ENCODE peak calls at places on chromosomes 2 and 18, in nine cellular contexts. One of them, this sample, is unnamed.
A peak's percentile ranks its signal among the peaks of the same experiment; 100 is the strongest.

GRCh38 chr18:50857694-50858093 is 21.2 kb upstream of the ME2 start:
- DNase-seq in LoVo: no peak
- DNase-seq in neuronal stem cell: no peak
- DNase-seq in stimulated activated CD4-positive, alpha-beta T cell treated with anti-CD3 and anti-CD28 coated beads, Interleukin-4, amount 100 ng/mL, for 4 hours: no peak
- DNase-seq in activated CD4-positive, alpha-beta T cell treated with anti-CD3 and anti-CD28 coated beads, Interleukin-2, amount 50 U/mL, for 24 hours: no peak
- DNase-seq in left cardiac atrium: no peak
- DNase-seq in COR-L47: no peak
- DNase-seq in NCI-H69: no peak
- DNase-seq in effector memory CD8-positive, alpha-beta T cell: no peak
- DNase-seq in this sample: no peak

GRCh38 chr2:8918412-8918811 is 81.0 kb upstream of the KIDINS220 start:
- DNase-seq in LoVo: no peak
- DNase-seq in neuronal stem cell: no peak
- DNase-seq in stimulated activated CD4-positive, alpha-beta T cell treated with anti-CD3 and anti-CD28 coated beads, Interleukin-4, amount 100 ng/mL, for 4 hours: no peak
- DNase-seq in activated CD4-positive, alpha-beta T cell treated with anti-CD3 and anti-CD28 coated beads, Interleukin-2, amount 50 U/mL, for 24 hours: no peak
- DNase-seq in left cardiac atrium: no peak
- DNase-seq in COR-L47: no peak
- DNase-seq in NCI-H69: peak; percentile 14
- DNase-seq in effector memory CD8-positive, alpha-beta T cell: no peak
- DNase-seq in this sample: peak; percentile 61

GRCh38 chr2:240139011-240139441 is 1.4 kb downstream of the OTOS start:
- DNase-seq in LoVo: no peak
- DNase-seq in neuronal stem cell: no peak
- DNase-seq in stimulated activated CD4-positive, alpha-beta T cell treated with anti-CD3 and anti-CD28 coated beads, Interleukin-4, amount 100 ng/mL, for 4 hours: no peak
- DNase-seq in activated CD4-positive, alpha-beta T cell treated with anti-CD3 and anti-CD28 coated beads, Interleukin-2, amount 50 U/mL, for 24 hours: no peak
- DNase-seq in left cardiac atrium: peak; percentile 7
- DNase-seq in COR-L47: no peak
- DNase-seq in NCI-H69: no peak
- DNase-seq in effector memory CD8-positive, alpha-beta T cell: no peak
- DNase-seq in this sample: no peak

GRCh38 chr2:156908825-156909224 is 348.7 kb upstream of the GALNT5 start:
- DNase-seq in LoVo: no peak
- DNase-seq in neuronal stem cell: no peak
- DNase-seq in stimulated activated CD4-positive, alpha-beta T cell treated with anti-CD3 and anti-CD28 coated beads, Interleukin-4, amount 100 ng/mL, for 4 hours: no peak
- DNase-seq in activated CD4-positive, alpha-beta T cell treated with anti-CD3 and anti-CD28 coated beads, Interleukin-2, amount 50 U/mL, for 24 hours: no peak
- DNase-seq in left cardiac atrium: no peak
- DNase-seq in COR-L47: no peak
- DNase-seq in NCI-H69: no peak
- DNase-seq in effector memory CD8-positive, alpha-beta T cell: no peak
- DNase-seq in this sample: no peak

GRCh38 chr2:105576440-105577241 is 168.1 kb upstream of the NCK2 start:
- DNase-seq in LoVo: peak; percentile 54
- DNase-seq in neuronal stem cell: peak; percentile 14
- DNase-seq in stimulated activated CD4-positive, alpha-beta T cell treated with anti-CD3 and anti-CD28 coated beads, Interleukin-4, amount 100 ng/mL, for 4 hours: no peak
- DNase-seq in activated CD4-positive, alpha-beta T cell treated with anti-CD3 and anti-CD28 coated beads, Interleukin-2, amount 50 U/mL, for 24 hours: no peak
- DNase-seq in left cardiac atrium: no peak
- DNase-seq in COR-L47: peak; percentile 25
- DNase-seq in NCI-H69: peak; percentile 29
- DNase-seq in effector memory CD8-positive, alpha-beta T cell: no peak
- DNase-seq in this sample: peak; percentile 70

GRCh38 chr2:64592994-64593655 is 60.6 kb downstream of the SERTAD2 start:
- DNase-seq in LoVo: no peak
- DNase-seq in neuronal stem cell: no peak
- DNase-seq in stimulated activated CD4-positive, alpha-beta T cell treated with anti-CD3 and anti-CD28 coated beads, Interleukin-4, amount 100 ng/mL, for 4 hours: no peak
- DNase-seq in activated CD4-positive, alpha-beta T cell treated with anti-CD3 and anti-CD28 coated beads, Interleukin-2, amount 50 U/mL, for 24 hours: no peak
- DNase-seq in left cardiac atrium: peak; percentile 57
- DNase-seq in COR-L47: no peak
- DNase-seq in NCI-H69: no peak
- DNase-seq in effector memory CD8-positive, alpha-beta T cell: no peak
- DNase-seq in this sample: no peak

GRCh38 chr2:168490916-168491605 is 35.0 kb downstream of the CERS6 start:
- DNase-seq in LoVo: no peak
- DNase-seq in neuronal stem cell: no peak
- DNase-seq in stimulated activated CD4-positive, alpha-beta T cell treated with anti-CD3 and anti-CD28 coated beads, Interleukin-4, amount 100 ng/mL, for 4 hours: no peak
- DNase-seq in activated CD4-positive, alpha-beta T cell treated with anti-CD3 and anti-CD28 coated beads, Interleukin-2, amount 50 U/mL, for 24 hours: no peak
- DNase-seq in left cardiac atrium: no peak
- DNase-seq in COR-L47: no peak
- DNase-seq in NCI-H69: no peak
- DNase-seq in effector memory CD8-positive, alpha-beta T cell: no peak
- DNase-seq in this sample: no peak

GRCh38 chr2:69086466-69086865 is 73.5 kb downstream of the ANTXR1 start:
- DNase-seq in LoVo: no peak
- DNase-seq in neuronal stem cell: no peak
- DNase-seq in stimulated activated CD4-positive, alpha-beta T cell treated with anti-CD3 and anti-CD28 coated beads, Interleukin-4, amount 100 ng/mL, for 4 hours: no peak
- DNase-seq in activated CD4-positive, alpha-beta T cell treated with anti-CD3 and anti-CD28 coated beads, Interleukin-2, amount 50 U/mL, for 24 hours: no peak
- DNase-seq in left cardiac atrium: no peak
- DNase-seq in COR-L47: no peak
- DNase-seq in NCI-H69: peak; percentile 39
- DNase-seq in effector memory CD8-positive, alpha-beta T cell: no peak
- DNase-seq in this sample: no peak

GRCh38 chr2:125455110-125455509 is 1200.8 kb upstream of the GYPC start:
- DNase-seq in LoVo: no peak
- DNase-seq in neuronal stem cell: no peak
- DNase-seq in stimulated activated CD4-positive, alpha-beta T cell treated with anti-CD3 and anti-CD28 coated beads, Interleukin-4, amount 100 ng/mL, for 4 hours: no peak
- DNase-seq in activated CD4-positive, alpha-beta T cell treated with anti-CD3 and anti-CD28 coated beads, Interleukin-2, amount 50 U/mL, for 24 hours: no peak
- DNase-seq in left cardiac atrium: no peak
- DNase-seq in COR-L47: no peak
- DNase-seq in NCI-H69: no peak
- DNase-seq in effector memory CD8-positive, alpha-beta T cell: no peak
- DNase-seq in this sample: no peak

GRCh38 chr2:226797289-226797988 is 2.2 kb downstream of the IRS1 start:
- DNase-seq in LoVo: no peak
- DNase-seq in neuronal stem cell: no peak
- DNase-seq in stimulated activated CD4-positive, alpha-beta T cell treated with anti-CD3 and anti-CD28 coated beads, Interleukin-4, amount 100 ng/mL, for 4 hours: no peak
- DNase-seq in activated CD4-positive, alpha-beta T cell treated with anti-CD3 and anti-CD28 coated beads, Interleukin-2, amount 50 U/mL, for 24 hours: no peak
- DNase-seq in left cardiac atrium: peak; percentile 43
- DNase-seq in COR-L47: no peak
- DNase-seq in NCI-H69: no peak
- DNase-seq in effector memory CD8-positive, alpha-beta T cell: no peak
- DNase-seq in this sample: no peak

GRCh38 chr2:240896871-240897692 is 1.1 kb upstream of the MAB21L4 start:
- DNase-seq in LoVo: peak; percentile 32
- DNase-seq in neuronal stem cell: no peak
- DNase-seq in stimulated activated CD4-positive, alpha-beta T cell treated with anti-CD3 and anti-CD28 coated beads, Interleukin-4, amount 100 ng/mL, for 4 hours: no peak
- DNase-seq in activated CD4-positive, alpha-beta T cell treated with anti-CD3 and anti-CD28 coated beads, Interleukin-2, amount 50 U/mL, for 24 hours: no peak
- DNase-seq in left cardiac atrium: no peak
- DNase-seq in COR-L47: peak; percentile 65
- DNase-seq in NCI-H69: peak; percentile 84
- DNase-seq in effector memory CD8-positive, alpha-beta T cell: no peak
- DNase-seq in this sample: peak; percentile 21

GRCh38 chr2:180061085-180061484 is 54.0 kb upstream of the CWC22 start:
- DNase-seq in LoVo: no peak
- DNase-seq in neuronal stem cell: no peak
- DNase-seq in stimulated activated CD4-positive, alpha-beta T cell treated with anti-CD3 and anti-CD28 coated beads, Interleukin-4, amount 100 ng/mL, for 4 hours: no peak
- DNase-seq in activated CD4-positive, alpha-beta T cell treated with anti-CD3 and anti-CD28 coated beads, Interleukin-2, amount 50 U/mL, for 24 hours: no peak
- DNase-seq in left cardiac atrium: no peak
- DNase-seq in COR-L47: no peak
- DNase-seq in NCI-H69: no peak
- DNase-seq in effector memory CD8-positive, alpha-beta T cell: no peak
- DNase-seq in this sample: no peak

GRCh38 chr2:42337356-42337820 is 23.6 kb downstream of the COX7A2L start:
- DNase-seq in LoVo: no peak
- DNase-seq in neuronal stem cell: no peak
- DNase-seq in stimulated activated CD4-positive, alpha-beta T cell treated with anti-CD3 and anti-CD28 coated beads, Interleukin-4, amount 100 ng/mL, for 4 hours: no peak
- DNase-seq in activated CD4-positive, alpha-beta T cell treated with anti-CD3 and anti-CD28 coated beads, Interleukin-2, amount 50 U/mL, for 24 hours: no peak
- DNase-seq in left cardiac atrium: no peak
- DNase-seq in COR-L47: no peak
- DNase-seq in NCI-H69: no peak
- DNase-seq in effector memory CD8-positive, alpha-beta T cell: no peak
- DNase-seq in this sample: no peak

GRCh38 chr2:120990451-120990871 is 254.8 kb downstream of the GLI2 start:
- DNase-seq in LoVo: no peak
- DNase-seq in neuronal stem cell: no peak
- DNase-seq in stimulated activated CD4-positive, alpha-beta T cell treated with anti-CD3 and anti-CD28 coated beads, Interleukin-4, amount 100 ng/mL, for 4 hours: no peak
- DNase-seq in activated CD4-positive, alpha-beta T cell treated with anti-CD3 and anti-CD28 coated beads, Interleukin-2, amount 50 U/mL, for 24 hours: no peak
- DNase-seq in left cardiac atrium: no peak
- DNase-seq in COR-L47: no peak
- DNase-seq in NCI-H69: no peak
- DNase-seq in effector memory CD8-positive, alpha-beta T cell: no peak
- DNase-seq in this sample: no peak

GRCh38 chr2:12286347-12286746 is 430.4 kb upstream of the TRIB2 start:
- DNase-seq in LoVo: no peak
- DNase-seq in neuronal stem cell: no peak
- DNase-seq in stimulated activated CD4-positive, alpha-beta T cell treated with anti-CD3 and anti-CD28 coated beads, Interleukin-4, amount 100 ng/mL, for 4 hours: no peak
- DNase-seq in activated CD4-positive, alpha-beta T cell treated with anti-CD3 and anti-CD28 coated beads, Interleukin-2, amount 50 U/mL, for 24 hours: no peak
- DNase-seq in left cardiac atrium: no peak
- DNase-seq in COR-L47: no peak
- DNase-seq in NCI-H69: no peak
- DNase-seq in effector memory CD8-positive, alpha-beta T cell: no peak
- DNase-seq in this sample: no peak

GRCh38 chr2:175726213-175726612 is 275.9 kb downstream of the LNPK start:
- DNase-seq in LoVo: peak; percentile 1
- DNase-seq in neuronal stem cell: no peak
- DNase-seq in stimulated activated CD4-positive, alpha-beta T cell treated with anti-CD3 and anti-CD28 coated beads, Interleukin-4, amount 100 ng/mL, for 4 hours: no peak
- DNase-seq in activated CD4-positive, alpha-beta T cell treated with anti-CD3 and anti-CD28 coated beads, Interleukin-2, amount 50 U/mL, for 24 hours: no peak
- DNase-seq in left cardiac atrium: no peak
- DNase-seq in COR-L47: no peak
- DNase-seq in NCI-H69: no peak
- DNase-seq in effector memory CD8-positive, alpha-beta T cell: no peak
- DNase-seq in this sample: no peak

GRCh38 chr2:129757915-129758421 is 221.5 kb upstream of the RAB6C start:
- DNase-seq in LoVo: no peak
- DNase-seq in neuronal stem cell: no peak
- DNase-seq in stimulated activated CD4-positive, alpha-beta T cell treated with anti-CD3 and anti-CD28 coated beads, Interleukin-4, amount 100 ng/mL, for 4 hours: no peak
- DNase-seq in activated CD4-positive, alpha-beta T cell treated with anti-CD3 and anti-CD28 coated beads, Interleukin-2, amount 50 U/mL, for 24 hours: no peak
- DNase-seq in left cardiac atrium: no peak
- DNase-seq in COR-L47: no peak
- DNase-seq in NCI-H69: no peak
- DNase-seq in effector memory CD8-positive, alpha-beta T cell: no peak
- DNase-seq in this sample: no peak

GRCh38 chr2:164954954-164955701 is at the start of gene SLC38A11:
- DNase-seq in LoVo: no peak
- DNase-seq in neuronal stem cell: no peak
- DNase-seq in stimulated activated CD4-positive, alpha-beta T cell treated with anti-CD3 and anti-CD28 coated beads, Interleukin-4, amount 100 ng/mL, for 4 hours: no peak
- DNase-seq in activated CD4-positive, alpha-beta T cell treated with anti-CD3 and anti-CD28 coated beads, Interleukin-2, amount 50 U/mL, for 24 hours: no peak
- DNase-seq in left cardiac atrium: peak; percentile 25
- DNase-seq in COR-L47: no peak
- DNase-seq in NCI-H69: no peak
- DNase-seq in effector memory CD8-positive, alpha-beta T cell: no peak
- DNase-seq in this sample: peak; percentile 16

GRCh38 chr2:12651661-12652060 is 65.1 kb upstream of the TRIB2 start:
- DNase-seq in LoVo: no peak
- DNase-seq in neuronal stem cell: no peak
- DNase-seq in stimulated activated CD4-positive, alpha-beta T cell treated with anti-CD3 and anti-CD28 coated beads, Interleukin-4, amount 100 ng/mL, for 4 hours: no peak
- DNase-seq in activated CD4-positive, alpha-beta T cell treated with anti-CD3 and anti-CD28 coated beads, Interleukin-2, amount 50 U/mL, for 24 hours: no peak
- DNase-seq in left cardiac atrium: no peak
- DNase-seq in COR-L47: no peak
- DNase-seq in NCI-H69: no peak
- DNase-seq in effector memory CD8-positive, alpha-beta T cell: no peak
- DNase-seq in this sample: no peak